ENCODE peak calls at places on chromosomes 12 and 14, in four cellular contexts. H, Z, M and L are unnamed samples.

GRCh38 chr12:102950950-102951490 is 6.5 kb upstream of the ASCL1 start:
- DNase-seq in Z (no peak), M (no peak), H (no peak), L (no peak)

GRCh38 chr12:88782357-88782756 is 202.1 kb upstream of the KITLG start:
- DNase-seq in H (no peak), M (no peak), Z (no peak), L (no peak)

GRCh38 chr14:105146181-105146975 is 22.2 kb downstream of the JAG2 start:
- DNase-seq in M (no peak), H (no peak), Z (no peak), L (no peak)

GRCh38 chr12:100154472-100155247 is 12.0 kb upstream of the BLTP3B start:
- DNase-seq in Z (peak; percentile 71), M (no peak), H (peak; percentile 41), L (peak; percentile 59)

GRCh38 chr14:33642641-33643342 is 308.1 kb downstream of the EGLN3 start:
- DNase-seq in Z (no peak), M (no peak), H (no peak), L (no peak)

GRCh38 chr14:102375126-102375525 is 12.4 kb downstream of the TECPR2 start:
- DNase-seq in H (no peak), Z (no peak), M (no peak), L (no peak)

GRCh38 chr14:41960316-41960715 is 353.6 kb downstream of the LRFN5 start:
- DNase-seq in H (no peak), Z (no peak), M (no peak), L (no peak)

GRCh38 chr14:92690171-92691011 is 58.0 kb downstream of the LGMN start:
- DNase-seq in M (no peak), H (no peak), Z (peak; percentile 15), L (no peak)

GRCh38 chr14:96502621-96503251 is 554 bp downstream of the PAPOLA start:
- DNase-seq in M (no peak), Z (peak; percentile 67), H (peak; percentile 63), L (peak; percentile 52)

GRCh38 chr12:101968770-101969169 is 91.4 kb downstream of the DRAM1 start:
- DNase-seq in H (no peak), M (no peak), Z (no peak), L (no peak)

GRCh38 chr12:113115455-113116126 is 20.0 kb downstream of the RASAL1 start:
- DNase-seq in Z (no peak), H (no peak), M (no peak), L (no peak)

GRCh38 chr12:93944196-93944595 is 204.2 kb upstream of the PLXNC1 start:
- DNase-seq in Z (no peak), H (no peak), M (no peak), L (no peak)

GRCh38 chr12:11794311-11794710 is 144.8 kb downstream of the ETV6 start:
- DNase-seq in M (no peak), Z (no peak), H (no peak), L (no peak)

GRCh38 chr12:85923767-85924331 is 49.8 kb downstream of the NTS start:
- DNase-seq in M (no peak), Z (no peak), H (no peak), L (no peak)

GRCh38 chr12:23426328-23426727 is 523.1 kb downstream of the SOX5 start:
- DNase-seq in Z (no peak), M (no peak), H (no peak), L (no peak)

GRCh38 chr12:51908876-51909592 is 1.7 kb downstream of the ACVRL1 start:
- DNase-seq in M (no peak), Z (no peak), H (no peak), L (no peak)

GRCh38 chr14:59439256-59440015 is 25.7 kb downstream of the GPR135 start:
- DNase-seq in H (peak; percentile 53), M (no peak), Z (no peak), L (no peak)

GRCh38 chr12:53495903-53496751 is 3.1 kb downstream of the MAP3K12 start:
- DNase-seq in M (peak; percentile 28), H (no peak), Z (peak; percentile 65), L (no peak)

GRCh38 chr12:57111046-57111698 is at the start of gene STAT6:
- DNase-seq in Z (peak; percentile 66), H (peak; percentile 94), M (no peak), L (no peak)

GRCh38 chr12:132152921-132153321 is 8.7 kb downstream of the NOC4L start:
- DNase-seq in H (no peak), Z (no peak), M (no peak), L (no peak)

GRCh38 chr12:131065801-131066200 is 112.1 kb downstream of the ADGRD1 start:
- DNase-seq in H (no peak), Z (no peak), M (no peak), L (no peak)

GRCh38 chr12:93896427-93896826 is 219.3 kb downstream of the CRADD start:
- DNase-seq in M (no peak), Z (peak; percentile 33), H (no peak), L (no peak)

GRCh38 chr12:12051668-12052067 is 19.1 kb upstream of the BCL2L14 start:
- DNase-seq in H (no peak), Z (no peak), M (no peak), L (no peak)

GRCh38 chr14:61832783-61833182 is 70.6 kb downstream of the SNAPC1 start:
- DNase-seq in H (no peak), M (no peak), Z (no peak), L (no peak)

GRCh38 chr12:46242569-46242968 is 26.3 kb downstream of the SLC38A1 start:
- DNase-seq in M (no peak), Z (no peak), H (no peak), L (no peak)

GRCh38 chr12:91877461-91878230 is 268.0 kb downstream of the BTG1 start:
- DNase-seq in M (no peak), H (no peak), Z (no peak), L (no peak)

GRCh38 chr12:131442337-131442918 is 268.5 kb upstream of the SFSWAP start:
- DNase-seq in Z (no peak), M (no peak), H (no peak), L (no peak)

GRCh38 chr14:99231181-99231849 is 40.7 kb downstream of the BCL11B start:
- DNase-seq in M (no peak), H (no peak), Z (no peak), L (no peak)

GRCh38 chr12:32444895-32445294 is 45.5 kb downstream of the FGD4 start:
- DNase-seq in H (no peak), M (no peak), Z (no peak), L (no peak)

GRCh38 chr12:103470664-103471063 is 25.1 kb downstream of the C12orf42 start:
- DNase-seq in M (no peak), Z (no peak), H (no peak), L (no peak)

GRCh38 chr12:104684884-104685283 is 228.1 kb downstream of the CHST11 start:
- DNase-seq in M (no peak), H (no peak), Z (no peak), L (no peak)

GRCh38 chr12:92141585-92142244 is 3.9 kb downstream of the BTG1 start:
- DNase-seq in Z (no peak), H (no peak), M (no peak), L (no peak)

GRCh38 chr12:49188205-49188915 is 520 bp downstream of the TUBA1A start:
- DNase-seq in Z (peak; percentile 62), M (no peak), H (peak; percentile 43), L (peak; percentile 46)

GRCh38 chr12:123621101-123621500 is 12.4 kb downstream of the EIF2B1 start:
- DNase-seq in M (no peak), Z (no peak), H (no peak), L (no peak)

GRCh38 chr12:78938341-78939084 is 73.9 kb downstream of the SYT1 start:
- DNase-seq in M (no peak), Z (no peak), H (no peak), L (no peak)

GRCh38 chr14:95424533-95424932 is 91.9 kb downstream of the SYNE3 start:
- DNase-seq in Z (no peak), H (no peak), M (no peak), L (no peak)

GRCh38 chr12:116544656-116545055 is 14.5 kb upstream of the MAP1LC3B2 start:
- DNase-seq in H (no peak), M (no peak), Z (no peak), L (no peak)

GRCh38 chr12:76083761-76084276 is 666 bp downstream of the NAP1L1 start:
- DNase-seq in M (no peak), Z (peak; percentile 83), H (no peak), L (peak; percentile 50)

GRCh38 chr12:121296618-121297476 is at the start of gene CAMKK2:
- DNase-seq in M (no peak), H (peak; percentile 63), Z (peak; percentile 96), L (peak; percentile 93)

GRCh38 chr14:39432619-39433451 is 602 bp upstream of the FBXO33 start:
- DNase-seq in H (peak; percentile 51), M (peak; percentile 62), Z (peak; percentile 64), L (peak; percentile 44)

GRCh38 chr14:39433452-39433813 is 1.2 kb upstream of the FBXO33 start:
- DNase-seq in Z (no peak), H (no peak), M (no peak), L (no peak)

GRCh38 chr14:39432179-39432618 is at the start of gene FBXO33:
- DNase-seq in H (peak; percentile 89), Z (peak; percentile 85), M (peak; percentile 87), L (peak; percentile 88)

GRCh38 chr14:39435241-39435640 is 3.0 kb upstream of the FBXO33 start:
- DNase-seq in M (no peak), Z (no peak), H (no peak), L (no peak)

GRCh38 chr14:39434401-39434800 is 2.2 kb upstream of the FBXO33 start:
- DNase-seq in M (no peak), H (no peak), Z (no peak), L (no peak)
- TF ChIP-seq SPI1 in M (no peak), H (no peak), Z (no peak), L (no peak)

GRCh38 chr12:65903680-65904403 is 79.6 kb downstream of the HMGA2 start:
- DNase-seq in M (no peak), Z (no peak), H (no peak), L (no peak)
- TF ChIP-seq POLR2AphosphoS5 in M (no peak), Z (no peak), H (no peak), L (no peak)

GRCh38 chr14:101235872-101236221 is 325.4 kb upstream of the DIO3 start:
- DNase-seq in H (no peak), Z (no peak), M (no peak), L (no peak)

GRCh38 chr14:101234588-101234937 is 326.7 kb upstream of the DIO3 start:
- DNase-seq in M (no peak), Z (no peak), H (no peak), L (no peak)

GRCh38 chr14:101236496-101237240 is 324.6 kb upstream of the DIO3 start:
- DNase-seq in Z (no peak), M (no peak), H (no peak), L (no peak)

GRCh38 chr14:101233861-101234587 is 327.3 kb upstream of the DIO3 start:
- DNase-seq in M (no peak), H (no peak), Z (no peak), L (no peak)

GRCh38 chr14:101235042-101235871 is 326.0 kb upstream of the DIO3 start:
- DNase-seq in M (no peak), H (peak; percentile 10), Z (peak; percentile 69), L (peak; percentile 65)
- TF ChIP-seq SPI1 in M (no peak), H (no peak), Z (no peak), L (no peak)

GRCh38 chr12:1350055-1350933 is 244.1 kb downstream of the FBXL14 start:
- DNase-seq in Z (no peak), H (no peak), M (no peak), L (no peak)
- TF ChIP-seq POLR2AphosphoS5 in Z (no peak), H (no peak), M (no peak), L (no peak)